ENCODE peak calls at places on chromosomes 12 and 14, in ten cellular contexts. L is stomach, M is foreskin fibroblast, O is mucosa of descending colon, Y is heart left ventricle, D is hepatocyte, Q is fibroblast of the aortic adventitia, X is choroid plexus epithelial cell, I is mammary epithelial cell, U is astrocyte of the spinal cord. R is an unnamed sample.

GRCh38 chr14:94322648-94323570 is at the start of gene SERPINA6:
- DNase-seq in L (no peak), M (peak), O (peak), Y (no peak), D (peak), Q (peak), X (peak), I (no peak), U (peak), R (no peak)

GRCh38 chr12:45644521-45644920 is 85.0 kb upstream of the ARID2 start:
- DNase-seq in L (no peak), M (peak), O (peak), Y (no peak), D (no peak), Q (peak), X (peak), I (peak), U (peak), R (peak)

GRCh38 chr12:108304633-108305032 is 34.5 kb downstream of the CMKLR1 start:
- DNase-seq in L (no peak), M (no peak), O (no peak), Y (no peak), D (peak), Q (no peak), X (no peak), I (no peak), U (no peak), R (no peak)

GRCh38 chr12:118098911-118099671 is 4.7 kb downstream of the VSIG10 start:
- DNase-seq in L (no peak), M (no peak), O (peak), Y (no peak), D (peak), Q (no peak), X (no peak), I (no peak), U (no peak), R (peak)

GRCh38 chr12:125185740-125186470 is 120.7 kb downstream of the AACS start:
- DNase-seq in L (peak), M (peak), O (peak), Y (peak), D (peak), Q (peak), X (peak), I (peak), U (peak), R (peak)

GRCh38 chr12:110530511-110530910 is 28.4 kb downstream of the RAD9B start:
- DNase-seq in L (no peak), M (no peak), O (no peak), Y (no peak), D (no peak), Q (no peak), X (no peak), I (no peak), U (no peak), R (no peak)

GRCh38 chr12:9707356-9707755 is 25.5 kb downstream of the CLECL1 start:
- DNase-seq in L (no peak), M (no peak), O (no peak), Y (no peak), D (no peak), Q (no peak), X (no peak), I (no peak), U (no peak), R (no peak)

GRCh38 chr12:73361867-73362230 is 1089.7 kb downstream of the TRHDE start:
- DNase-seq in L (no peak), M (no peak), O (no peak), Y (no peak), D (no peak), Q (no peak), X (no peak), I (no peak), U (no peak), R (no peak)

GRCh38 chr14:22112004-22112403 is 438.4 kb upstream of the OR4E1 start:
- DNase-seq in L (no peak), M (no peak), O (peak), Y (no peak), D (peak), Q (no peak), X (peak), I (no peak), U (no peak), R (peak)

GRCh38 chr12:43882578-43883178 is 46.8 kb downstream of the TMEM117 start:
- DNase-seq in L (no peak), M (peak), O (peak), Y (no peak), D (peak), Q (peak), X (peak), I (peak), U (peak), R (peak)

GRCh38 chr14:100649173-100649519 is 61.9 kb upstream of the BEGAIN start:
- DNase-seq in L (no peak), M (peak), O (no peak), Y (no peak), D (no peak), Q (peak), X (peak), I (no peak), U (peak), R (no peak)

GRCh38 chr14:102490456-102490855 is 19.1 kb downstream of the ANKRD9 start:
- DNase-seq in L (no peak), M (no peak), O (no peak), Y (no peak), D (peak), Q (no peak), X (no peak), I (no peak), U (no peak), R (no peak)

GRCh38 chr14:67940894-67941455 is 121.4 kb downstream of the RAD51B start:
- DNase-seq in L (peak), M (peak), O (no peak), Y (no peak), D (no peak), Q (peak), X (peak), I (peak), U (peak), R (no peak)

GRCh38 chr12:7012024-7012607 is 6.2 kb downstream of the LPCAT3 start:
- DNase-seq in L (no peak), M (no peak), O (no peak), Y (no peak), D (no peak), Q (no peak), X (no peak), I (no peak), U (no peak), R (no peak)

GRCh38 chr12:55930771-55931316 is at the start of gene DGKA:
- DNase-seq in L (peak), M (peak), O (peak), Y (no peak), D (peak), Q (peak), X (peak), I (peak), U (peak), R (peak)

GRCh38 chr12:88448337-88448944 is 131.8 kb downstream of the KITLG start:
- DNase-seq in L (peak), M (no peak), O (no peak), Y (no peak), D (no peak), Q (no peak), X (no peak), I (no peak), U (peak), R (no peak)

GRCh38 chr14:67941456-67942018 is 122.0 kb downstream of the RAD51B start:
- DNase-seq in L (no peak), M (peak), O (no peak), Y (no peak), D (peak), Q (peak), X (peak), I (no peak), U (peak), R (peak)

GRCh38 chr12:125403145-125403789 is 338.0 kb downstream of the AACS start:
- DNase-seq in L (no peak), M (peak), O (peak), Y (no peak), D (peak), Q (peak), X (peak), I (peak), U (peak), R (peak)

GRCh38 chr12:26239508-26240328 is 44.3 kb downstream of the SSPN start:
- DNase-seq in L (no peak), M (peak), O (no peak), Y (peak), D (no peak), Q (peak), X (peak), I (peak), U (peak), R (peak)

GRCh38 chr14:33950320-33951182 is at the start of gene EGLN3:
- DNase-seq in L (peak), M (peak), O (peak), Y (peak), D (peak), Q (peak), X (peak), I (peak), U (peak), R (peak)

GRCh38 chr12:22624908-22625646 is at the start of gene ETNK1:
- DNase-seq in L (peak), M (peak), O (peak), Y (peak), D (peak), Q (peak), X (peak), I (peak), U (peak), R (peak)
- TF ChIP-seq CTCF in L (no peak), M (no peak), O (no peak), Y (no peak), D (no peak), Q (no peak), X (no peak), I (no peak), U (no peak), R (no peak)

GRCh38 chr14:54772451-54772881 is 130.2 kb downstream of the GCH1 start:
- DNase-seq in L (no peak), M (peak), O (no peak), Y (no peak), D (no peak), Q (peak), X (peak), I (no peak), U (peak), R (peak)

GRCh38 chr14:54771411-54772027 is 131.1 kb downstream of the GCH1 start:
- DNase-seq in L (no peak), M (no peak), O (no peak), Y (no peak), D (no peak), Q (no peak), X (no peak), I (no peak), U (no peak), R (no peak)

GRCh38 chr14:54775486-54776100 is 127.0 kb downstream of the GCH1 start:
- DNase-seq in L (no peak), M (no peak), O (no peak), Y (no peak), D (no peak), Q (no peak), X (no peak), I (no peak), U (no peak), R (no peak)

GRCh38 chr14:54774824-54775223 is 127.8 kb downstream of the GCH1 start:
- DNase-seq in L (no peak), M (no peak), O (no peak), Y (no peak), D (no peak), Q (no peak), X (no peak), I (no peak), U (no peak), R (no peak)

GRCh38 chr14:54773171-54774006 is 129.2 kb downstream of the GCH1 start:
- DNase-seq in L (peak), M (peak), O (peak), Y (peak), D (peak), Q (peak), X (peak), I (peak), U (peak), R (peak)
- H3K4me3 ChIP-seq in L (no peak), M (no peak), O (no peak), Y (no peak), D (no peak), Q (peak), X (no peak), I (no peak), U (peak), R (no peak)

GRCh38 chr14:90114554-90114953 is 52.8 kb downstream of the KCNK13 start:
- DNase-seq in L (no peak), M (no peak), O (no peak), Y (no peak), D (no peak), Q (no peak), X (no peak), I (no peak), U (no peak), R (peak)
- TF ChIP-seq CTCF in L (no peak), M (no peak), O (no peak), Y (no peak), D (peak), Q (no peak), X (peak), I (no peak), U (no peak), R (peak)

DNA sequence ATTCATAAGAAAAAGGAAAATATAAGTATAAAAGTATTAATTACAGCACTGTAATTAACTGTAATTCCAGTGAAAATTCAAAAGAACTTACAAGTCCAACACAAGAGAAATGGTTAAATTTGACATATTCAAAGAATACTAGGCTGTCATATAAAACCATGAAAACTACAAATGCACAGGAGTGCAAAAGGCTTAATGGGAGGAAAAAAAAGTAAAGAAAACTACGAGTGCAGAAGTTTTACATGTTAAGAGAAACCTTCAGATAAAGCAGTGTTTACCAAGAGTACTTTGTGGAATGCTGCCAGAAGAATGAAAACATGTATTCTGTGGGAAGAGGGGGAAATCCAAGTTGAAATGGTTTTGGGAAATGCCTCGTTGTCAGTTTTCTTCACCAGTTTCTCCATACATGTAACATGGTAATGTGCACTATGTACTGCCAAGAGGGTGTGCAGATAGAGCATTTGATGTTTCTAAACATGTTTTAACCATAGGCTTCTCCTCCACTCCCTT is 9.1 kb downstream of the HEATR5A start:
- DNase-seq in L (no peak), M (no peak), O (no peak), Y (no peak), D (peak), Q (peak), X (peak), I (no peak), U (peak), R (no peak)
- H3K4me3 ChIP-seq in L (no peak), M (no peak), O (no peak), Y (no peak), D (no peak), Q (no peak), X (no peak), I (no peak), U (no peak), R (no peak)

GRCh38 chr14:96698846-96699543 is 98.2 kb upstream of the VRK1 start:
- DNase-seq in L (no peak), M (no peak), O (no peak), Y (no peak), D (no peak), Q (no peak), X (no peak), I (no peak), U (no peak), R (no peak)
- TF ChIP-seq CTCF in L (no peak), M (no peak), O (no peak), Y (no peak), D (no peak), Q (no peak), X (no peak), I (no peak), U (no peak), R (no peak)